ENCODE peak calls at places on chromosomes 11 and 22, in eight cellular contexts. X, P, Z, D, H, N, E and B are unnamed samples.

GRCh38 chr11:28690746-28691145 is 582.6 kb downstream of the METTL15 start:
- DNase-seq in X (no peak), P (no peak), Z (no peak), D (no peak), H (no peak), N (no peak), E (no peak), B (no peak)

GRCh38 chr22:33706100-33706499 is 214.2 kb downstream of the LARGE1 start:
- DNase-seq in X (no peak), P (no peak), Z (no peak), D (no peak), H (no peak), N (no peak), E (no peak), B (no peak)

GRCh38 chr22:50576070-50576469 is 2.2 kb downstream of the CPT1B start:
- DNase-seq in X (peak; percentile 66), P (peak; percentile 22), Z (peak; percentile 67), D (no peak), H (no peak), N (peak; percentile 97), E (no peak), B (peak; percentile 26)

GRCh38 chr22:28647216-28647615 is 32.4 kb downstream of the TTC28 start:
- DNase-seq in X (no peak), P (no peak), Z (no peak), D (no peak), H (no peak), N (no peak), E (no peak), B (no peak)

GRCh38 chr11:122180435-122180834 is 64.4 kb upstream of the BLID start:
- DNase-seq in X (peak; percentile 100), P (no peak), Z (peak; percentile 48), D (no peak), H (no peak), N (no peak), E (peak; percentile 97), B (peak; percentile 82)

GRCh38 chr11:22342599-22343138 is 4.5 kb downstream of the SLC17A6 start:
- DNase-seq in X (no peak), P (no peak), Z (no peak), D (no peak), H (no peak), N (no peak), E (no peak), B (no peak)

GRCh38 chr22:19576460-19577421 is 52.5 kb upstream of the CLDN5 start:
- DNase-seq in X (peak; percentile 89), P (no peak), Z (peak; percentile 46), D (no peak), H (no peak), N (no peak), E (no peak), B (no peak)

GRCh38 chr22:42994917-42995562 is 19.9 kb downstream of the PACSIN2 start:
- DNase-seq in X (peak; percentile 93), P (no peak), Z (peak; percentile 82), D (no peak), H (peak; percentile 76), N (no peak), E (peak; percentile 69), B (no peak)

GRCh38 chr11:121661796-121662508 is 209.2 kb upstream of the SORL1-AS1 start:
- DNase-seq in X (peak; percentile 54), P (no peak), Z (no peak), D (no peak), H (no peak), N (peak; percentile 20), E (peak; percentile 62), B (no peak)

GRCh38 chr11:66580803-66581202 is 12.1 kb downstream of the CCDC87 start:
- DNase-seq in X (no peak), P (no peak), Z (no peak), D (no peak), H (no peak), N (no peak), E (no peak), B (no peak)